ENCODE peak calls at places on chromosomes 6 and 20, in four cellular contexts. One of them, this sample, is unnamed.

GRCh38 chr6:154619183-154619582 is 108.7 kb upstream of the CNKSR3 start:
- DNase-seq in mesendoderm: no peak
- DNase-seq in neuronal stem cell: no peak
- DNase-seq in H9: no peak
- DNase-seq in this sample: no peak

GRCh38 chr6:33815854-33816253 is 12.1 kb upstream of the MLN start:
- DNase-seq in neuronal stem cell: peak
- DNase-seq in H9: peak
- DNase-seq in mesendoderm: peak
- DNase-seq in this sample: no peak

GRCh38 chr6:54697423-54697822 is 149.1 kb upstream of the FAM83B start:
- DNase-seq in mesendoderm: peak
- DNase-seq in neuronal stem cell: no peak
- DNase-seq in H9: no peak
- DNase-seq in this sample: no peak

GRCh38 chr6:1337791-1338190 is 25.9 kb downstream of the FOXQ1 start:
- DNase-seq in neuronal stem cell: no peak
- DNase-seq in mesendoderm: no peak
- DNase-seq in H9: no peak
- DNase-seq in this sample: no peak

GRCh38 chr6:107400748-107401147 is 58.6 kb downstream of the PDSS2 start:
- DNase-seq in neuronal stem cell: no peak
- DNase-seq in mesendoderm: no peak
- DNase-seq in H9: no peak
- DNase-seq in this sample: no peak

GRCh38 chr20:17460119-17460518 is 71.1 kb downstream of the BFSP1 start:
- DNase-seq in mesendoderm: no peak
- DNase-seq in H9: no peak
- DNase-seq in neuronal stem cell: no peak
- DNase-seq in this sample: no peak

GRCh38 chr20:1086273-1087213 is 31.9 kb upstream of the PSMF1 start:
- DNase-seq in neuronal stem cell: no peak
- DNase-seq in mesendoderm: no peak
- DNase-seq in H9: no peak
- DNase-seq in this sample: no peak

GRCh38 chr6:26003102-26003694 is 40.6 kb downstream of the TRIM38 start:
- DNase-seq in H9: peak
- DNase-seq in mesendoderm: peak
- DNase-seq in neuronal stem cell: no peak
- DNase-seq in this sample: peak

GRCh38 chr6:111534366-111534765 is 51.3 kb upstream of the REV3L start:
- DNase-seq in H9: no peak
- DNase-seq in mesendoderm: peak
- DNase-seq in neuronal stem cell: no peak
- DNase-seq in this sample: no peak

GRCh38 chr6:166554316-166554715 is 32.2 kb downstream of the RAMACL start:
- DNase-seq in H9: no peak
- DNase-seq in mesendoderm: no peak
- DNase-seq in neuronal stem cell: no peak
- DNase-seq in this sample: no peak

GRCh38 chr6:132161283-132161682 is 210.1 kb upstream of the CCN2 start:
- DNase-seq in H9: no peak
- DNase-seq in neuronal stem cell: peak
- DNase-seq in mesendoderm: peak
- DNase-seq in this sample: peak

GRCh38 chr6:149921361-149921760 is 1.6 kb downstream of the RAET1G start:
- DNase-seq in mesendoderm: no peak
- DNase-seq in neuronal stem cell: no peak
- DNase-seq in H9: no peak
- DNase-seq in this sample: no peak

GRCh38 chr20:20009784-20010253 is 7.3 kb upstream of the NAA20 start:
- DNase-seq in H9: peak
- DNase-seq in mesendoderm: peak
- DNase-seq in neuronal stem cell: no peak
- DNase-seq in this sample: no peak

GRCh38 chr6:117547688-117548621 is 54.4 kb downstream of the GOPC start:
- DNase-seq in H9: peak
- DNase-seq in mesendoderm: no peak
- DNase-seq in neuronal stem cell: no peak
- DNase-seq in this sample: no peak

GRCh38 chr6:137283940-137284910 is 65.0 kb upstream of the IFNGR1 start:
- DNase-seq in mesendoderm: no peak
- DNase-seq in neuronal stem cell: no peak
- DNase-seq in H9: no peak
- DNase-seq in this sample: no peak

GRCh38 chr20:57547250-57547649 is 13.7 kb upstream of the PCK1 start:
- DNase-seq in mesendoderm: no peak
- DNase-seq in neuronal stem cell: no peak
- DNase-seq in H9: no peak
- DNase-seq in this sample: no peak

GRCh38 chr20:36645998-36646397 is at the start of gene SLA2:
- DNase-seq in H9: no peak
- DNase-seq in neuronal stem cell: no peak
- DNase-seq in mesendoderm: no peak
- DNase-seq in this sample: no peak

GRCh38 chr6:1255646-1256365 is 56.1 kb upstream of the FOXQ1 start:
- DNase-seq in neuronal stem cell: no peak
- DNase-seq in mesendoderm: peak
- DNase-seq in H9: no peak
- DNase-seq in this sample: no peak

GRCh38 chr6:13336553-13336952 is 8.2 kb upstream of the TBC1D7 start:
- DNase-seq in neuronal stem cell: peak
- DNase-seq in H9: peak
- DNase-seq in mesendoderm: peak
- DNase-seq in this sample: peak

GRCh38 chr20:58073945-58074920 is 154.2 kb downstream of the ANKRD60 start:
- DNase-seq in neuronal stem cell: no peak
- DNase-seq in H9: no peak
- DNase-seq in mesendoderm: peak
- DNase-seq in this sample: no peak

GRCh38 chr6:156601156-156601820 is 175.9 kb upstream of the ARID1B start:
- DNase-seq in H9: no peak
- DNase-seq in neuronal stem cell: no peak
- DNase-seq in mesendoderm: no peak
- DNase-seq in this sample: no peak

DNA sequence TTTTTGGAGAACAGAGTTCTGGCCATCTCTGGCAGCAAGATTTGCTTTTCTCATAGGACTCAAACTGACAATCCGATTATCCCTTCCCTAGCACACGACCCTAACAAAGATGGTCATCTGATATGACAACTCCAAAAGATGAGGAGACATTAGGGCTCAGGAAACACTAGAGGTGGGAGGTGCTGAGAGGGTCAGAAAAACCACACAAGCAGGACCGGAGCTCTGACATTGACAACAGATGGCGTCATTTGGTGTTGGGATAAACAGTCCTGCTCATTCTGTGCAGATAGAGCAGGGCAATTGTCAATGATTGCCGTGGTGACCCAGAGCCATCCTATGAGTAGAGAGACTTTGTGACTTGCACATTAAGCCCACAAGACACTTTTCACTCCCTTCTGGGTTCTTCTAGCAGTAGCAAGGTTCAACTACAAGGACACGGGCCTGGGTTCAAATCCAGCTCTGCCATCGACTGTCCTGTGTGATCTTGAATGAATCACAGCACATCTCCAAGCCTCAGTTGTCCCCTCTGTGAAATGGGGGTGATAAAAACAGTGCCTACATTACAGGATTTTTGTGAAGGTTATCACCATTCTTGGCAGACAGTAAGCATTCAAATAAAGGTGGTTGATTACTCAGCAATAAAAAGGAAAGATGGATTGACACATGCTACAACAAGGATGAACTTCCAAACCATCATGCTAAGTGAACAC is 6.4 kb upstream of the TGM2 start:
- DNase-seq in H9: no peak
- DNase-seq in neuronal stem cell: no peak
- DNase-seq in mesendoderm: peak
- DNase-seq in this sample: no peak
- H2BK5ac ChIP-seq in H9: no peak
- H2BK5ac ChIP-seq in neuronal stem cell: no peak
- H2BK5ac ChIP-seq in mesendoderm: no peak
- H2BK5ac ChIP-seq in this sample: peak

GRCh38 chr20:21499641-21500040 is 14.2 kb downstream of the NKX2-2 start:
- DNase-seq in H9: peak
- DNase-seq in neuronal stem cell: no peak
- DNase-seq in mesendoderm: no peak
- DNase-seq in this sample: no peak
- H2BK5ac ChIP-seq in H9: no peak
- H2BK5ac ChIP-seq in neuronal stem cell: no peak
- H2BK5ac ChIP-seq in mesendoderm: no peak
- H2BK5ac ChIP-seq in this sample: no peak

DNA sequence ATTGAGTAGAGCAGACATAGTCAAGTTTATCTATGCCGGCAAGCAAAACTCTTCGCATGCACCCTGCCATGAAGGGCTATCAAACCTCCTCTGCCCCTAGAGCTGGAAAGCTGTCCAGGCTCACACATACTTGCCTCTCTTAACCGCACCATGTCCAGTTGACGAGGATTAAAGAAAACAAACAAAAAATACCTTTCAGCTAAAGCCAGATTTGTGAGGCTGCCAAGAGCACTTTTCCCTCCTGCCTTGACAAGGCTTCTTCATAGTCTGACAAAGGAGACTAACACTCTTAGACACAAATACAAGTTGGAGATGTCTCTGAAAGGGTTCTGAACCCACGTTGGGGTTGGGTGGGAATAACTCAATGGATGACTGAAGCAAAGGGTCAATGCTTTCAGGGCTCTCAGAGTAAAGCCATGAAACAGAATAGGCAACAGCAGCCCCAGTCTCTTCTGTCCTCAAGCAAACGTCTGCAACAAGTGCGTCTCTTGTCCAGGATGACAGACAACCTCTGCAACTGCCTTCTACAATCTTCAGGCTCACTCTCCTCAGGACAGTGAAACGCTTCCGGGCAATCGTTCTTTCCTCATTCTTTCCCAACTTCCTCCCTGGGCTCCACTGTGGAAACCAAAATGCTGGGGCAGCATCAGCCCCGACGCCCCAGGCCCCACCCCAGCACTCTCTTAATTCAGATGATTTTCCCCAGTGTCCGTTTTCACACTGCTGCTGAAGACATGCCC is 57.8 kb downstream of the AGPAT4 start:
- DNase-seq in neuronal stem cell: no peak
- DNase-seq in H9: no peak
- DNase-seq in mesendoderm: no peak
- DNase-seq in this sample: no peak
- H2BK5ac ChIP-seq in neuronal stem cell: no peak
- H2BK5ac ChIP-seq in H9: no peak
- H2BK5ac ChIP-seq in mesendoderm: no peak
- H2BK5ac ChIP-seq in this sample: no peak

GRCh38 chr6:31822038-31822821 is 5.3 kb upstream of the HSPA1B start:
- DNase-seq in H9: peak
- DNase-seq in mesendoderm: peak
- DNase-seq in neuronal stem cell: peak
- DNase-seq in this sample: peak
- H2BK5ac ChIP-seq in H9: no peak
- H2BK5ac ChIP-seq in mesendoderm: peak
- H2BK5ac ChIP-seq in neuronal stem cell: no peak
- H2BK5ac ChIP-seq in this sample: peak

GRCh38 chr20:62823688-62824475 is 7.0 kb downstream of the COL9A3 start:
- DNase-seq in neuronal stem cell: no peak
- DNase-seq in mesendoderm: peak
- DNase-seq in H9: peak
- DNase-seq in this sample: no peak
- H2BK5ac ChIP-seq in neuronal stem cell: peak
- H2BK5ac ChIP-seq in mesendoderm: no peak
- H2BK5ac ChIP-seq in H9: no peak
- H2BK5ac ChIP-seq in this sample: no peak

DNA sequence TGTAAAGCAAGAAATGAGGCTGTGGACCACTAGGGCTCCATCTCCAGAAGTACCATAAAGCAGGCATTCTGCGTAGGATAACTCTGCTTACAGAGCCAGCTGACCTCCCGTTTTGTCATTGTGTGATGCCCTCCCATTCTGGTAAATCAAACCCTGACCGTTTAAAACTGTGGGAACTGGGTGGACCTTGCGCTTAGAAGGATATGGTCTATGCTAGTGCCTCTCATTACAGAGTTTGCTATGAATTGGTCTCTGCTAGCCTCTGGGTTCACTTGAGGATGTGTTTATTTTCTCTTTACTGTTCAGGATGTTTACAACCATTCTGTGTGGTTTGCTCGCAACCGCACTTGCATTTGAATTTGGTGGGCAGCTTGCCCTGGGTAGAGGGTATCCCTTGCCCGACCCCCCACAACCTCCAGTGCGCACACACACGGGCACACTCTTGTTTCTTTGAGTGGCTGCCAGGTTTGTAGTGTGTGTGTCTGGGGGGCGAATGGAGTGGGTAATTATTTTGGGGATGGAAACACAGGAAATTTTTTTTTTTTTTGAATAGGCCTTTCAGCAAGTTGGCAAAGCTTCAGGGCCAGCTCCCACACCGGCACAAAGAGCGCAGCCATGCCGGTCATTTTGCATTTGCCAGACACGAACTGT is 198.3 kb downstream of the JARID2 start:
- DNase-seq in mesendoderm: no peak
- DNase-seq in H9: no peak
- DNase-seq in neuronal stem cell: no peak
- DNase-seq in this sample: no peak
- H2BK5ac ChIP-seq in mesendoderm: no peak
- H2BK5ac ChIP-seq in H9: no peak
- H2BK5ac ChIP-seq in neuronal stem cell: no peak
- H2BK5ac ChIP-seq in this sample: no peak

GRCh38 chr6:140071115-140071514 is 696.7 kb upstream of the CITED2 start:
- DNase-seq in H9: no peak
- DNase-seq in neuronal stem cell: no peak
- DNase-seq in mesendoderm: no peak
- DNase-seq in this sample: no peak
- H2BK5ac ChIP-seq in H9: no peak
- H2BK5ac ChIP-seq in neuronal stem cell: no peak
- H2BK5ac ChIP-seq in mesendoderm: no peak
- H2BK5ac ChIP-seq in this sample: no peak

DNA sequence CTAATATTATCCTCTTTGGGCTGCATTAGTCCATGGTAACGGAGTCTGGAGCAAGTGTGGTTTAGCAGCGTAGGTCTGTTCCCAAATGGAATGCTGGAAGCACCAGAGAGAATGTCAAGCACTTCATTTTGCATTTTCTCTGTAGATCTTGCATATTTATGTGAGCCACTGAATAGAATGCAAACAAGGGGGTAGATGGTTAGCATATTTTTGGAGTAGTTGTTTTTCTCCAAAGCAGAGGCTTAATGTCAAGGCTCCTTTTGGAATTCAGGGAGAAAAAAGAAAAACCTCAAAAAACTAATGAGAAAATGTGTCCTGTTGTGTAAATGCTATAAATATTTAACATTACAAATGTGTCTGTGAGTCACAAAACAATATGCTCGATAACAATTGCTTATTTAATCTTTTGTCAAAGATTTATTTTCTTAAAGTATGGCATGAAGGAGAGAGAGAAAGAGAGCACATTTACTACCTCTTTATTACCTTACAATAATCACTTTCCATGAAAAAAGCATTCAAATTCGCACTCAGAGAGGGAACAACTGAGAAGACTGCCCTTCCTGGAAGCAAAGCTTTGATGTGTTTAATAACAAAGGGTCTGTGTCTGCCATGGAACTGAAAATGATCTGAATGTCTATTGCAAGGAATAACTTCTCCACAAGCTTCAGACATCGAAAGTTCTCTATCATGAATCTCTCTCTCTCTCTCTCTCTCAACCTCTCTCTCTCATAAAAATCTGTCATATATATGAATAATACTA is 308.8 kb downstream of the HDGFL1 start:
- DNase-seq in H9: peak
- DNase-seq in neuronal stem cell: no peak
- DNase-seq in mesendoderm: peak
- DNase-seq in this sample: peak
- H2BK5ac ChIP-seq in H9: no peak
- H2BK5ac ChIP-seq in neuronal stem cell: no peak
- H2BK5ac ChIP-seq in mesendoderm: no peak
- H2BK5ac ChIP-seq in this sample: no peak

This sample was measured in trophoblast cell.